ENCODE peak calls at places on chromosomes 4 and X, in seven cellular contexts. B, X, P, H, Z, C and N are unnamed samples.

GRCh38 chr4:163137581-163137980 is 29.1 kb downstream of the NAF1 start:
- DNase-seq in B (no peak), X (no peak), P (no peak), H (no peak), Z (no peak), C (no peak), N (no peak)

GRCh38 chrX:101057095-101057714 is 5.3 kb upstream of the TRMT2B start:
- DNase-seq in B (no peak), X (no peak), P (no peak), H (no peak), Z (peak; percentile 55), C (no peak), N (no peak)

GRCh38 chr4:39770471-39770870 is 72.5 kb downstream of the UBE2K start:
- DNase-seq in B (no peak), X (no peak), P (no peak), H (no peak), Z (no peak), C (no peak), N (no peak)

GRCh38 chr4:148951346-148951745 is 509.1 kb upstream of the NR3C2 start:
- DNase-seq in B (no peak), X (no peak), P (no peak), H (no peak), Z (no peak), C (no peak), N (no peak)

GRCh38 chr4:3465698-3466671 is 2.9 kb downstream of the DOK7 start:
- DNase-seq in B (no peak), X (no peak), P (no peak), H (no peak), Z (no peak), C (no peak), N (no peak)

GRCh38 chrX:53383376-53384087 is 38.9 kb downstream of the SMC1A start:
- DNase-seq in B (no peak), X (no peak), P (no peak), H (no peak), Z (no peak), C (no peak), N (no peak)

GRCh38 chr4:89363786-89364185 is 56.2 kb upstream of the GPRIN3 start:
- DNase-seq in B (no peak), X (no peak), P (no peak), H (no peak), Z (no peak), C (no peak), N (no peak)

GRCh38 chr4:132333723-132334045 is 815.4 kb upstream of the PCDH10 start:
- DNase-seq in B (no peak), X (no peak), P (no peak), H (no peak), Z (no peak), C (no peak), N (peak; percentile 28)

GRCh38 chr4:168440442-168441264 is 39.6 kb downstream of the DDX60L start:
- DNase-seq in B (no peak), X (no peak), P (no peak), H (peak; percentile 25), Z (peak; percentile 28), C (peak; percentile 77), N (no peak)

GRCh38 chrX:25976683-25977310 is 161.3 kb upstream of the MAGEB18 start:
- DNase-seq in B (no peak), X (no peak), P (no peak), H (no peak), Z (no peak), C (no peak), N (no peak)

GRCh38 chrX:39874202-39874816 is 223.4 kb downstream of the BCOR start:
- DNase-seq in B (peak; percentile 25), X (no peak), P (no peak), H (no peak), Z (peak; percentile 71), C (no peak), N (no peak)

GRCh38 chrX:10102046-10102704 is 54.6 kb upstream of the CLCN4 start:
- DNase-seq in B (no peak), X (no peak), P (no peak), H (no peak), Z (no peak), C (no peak), N (no peak)

GRCh38 chrX:25701876-25702275 is 436.3 kb upstream of the MAGEB18 start:
- DNase-seq in B (no peak), X (no peak), P (no peak), H (no peak), Z (no peak), C (no peak), N (no peak)

GRCh38 chr4:85246055-85246454 is 228.9 kb upstream of the ARHGAP24 start:
- DNase-seq in B (no peak), X (no peak), P (no peak), H (no peak), Z (no peak), C (no peak), N (no peak)

GRCh38 chr4:1192091-1192492 is 19.7 kb upstream of the SPON2 start:
- DNase-seq in B (peak; percentile 75), X (no peak), P (no peak), H (peak; percentile 95), Z (no peak), C (peak; percentile 80), N (peak; percentile 96)